ENCODE peak calls at places on chromosomes 4 and X, in eight cellular contexts. O is midbrain; C is mesothelial cell of epicardium; X is stimulated activated CD4-positive, alpha-beta T cell treated with anti-CD3 and anti-CD28 coated beads, TNF-alpha, amount 100 ng/mL, for 48 hours; P is fibroblast of gingiva; J is naive thymus-derived CD4-positive, alpha-beta T cell; L is T follicular helper cell; F is transverse colon. M is an unnamed sample.

GRCh38 chr4:6494431-6495295 is 22.2 kb upstream of the PPP2R2C start:
- DNase-seq in P (no peak), J (no peak), C (no peak), F (no peak), X (no peak), O (no peak), L (no peak), M (no peak)

GRCh38 chr4:146791439-146791838 is 152.7 kb downstream of the POU4F2 start:
- DNase-seq in J (no peak), F (no peak), P (no peak), C (no peak), O (no peak), X (no peak), L (no peak), M (no peak)

GRCh38 chr4:140099993-140100392 is 54.0 kb downstream of the MAML3 start:
- DNase-seq in P (no peak), C (no peak), L (no peak), X (no peak), F (peak), J (no peak), O (no peak), M (no peak)

GRCh38 chrX:154046262-154046771 is 26.6 kb upstream of the IRAK1 start:
- DNase-seq in P (peak), F (no peak), X (no peak), J (no peak), L (no peak), O (no peak), C (no peak), M (no peak)

GRCh38 chr4:23759066-23759465 is 130.8 kb downstream of the PPARGC1A start:
- DNase-seq in O (no peak), L (no peak), C (no peak), X (no peak), P (no peak), F (no peak), J (no peak), M (no peak)

GRCh38 chr4:169080970-169081369 is 70.9 kb upstream of the CBR4 start:
- DNase-seq in J (no peak), L (no peak), F (no peak), O (peak), X (no peak), C (no peak), P (peak), M (no peak)

GRCh38 chrX:97747346-97747745 is 863.6 kb downstream of the RPA4 start:
- DNase-seq in L (no peak), C (no peak), O (no peak), X (no peak), F (no peak), J (no peak), P (no peak), M (no peak)

GRCh38 chr4:123835852-123836251 is 439.3 kb downstream of the SPRY1 start:
- DNase-seq in O (no peak), J (no peak), F (no peak), P (no peak), C (no peak), X (no peak), L (no peak), M (no peak)

GRCh38 chr4:168480991-168481588 is 798 bp upstream of the DDX60L start:
- DNase-seq in J (peak), O (peak), F (peak), L (peak), C (no peak), P (peak), X (no peak), M (no peak)

GRCh38 chr4:25020240-25020639 is 10.5 kb downstream of the LGI2 start:
- DNase-seq in F (no peak), X (no peak), J (no peak), P (peak), L (no peak), C (no peak), O (no peak), M (no peak)

GRCh38 chr4:139188648-139189416 is 11.8 kb upstream of the ELF2 start:
- DNase-seq in P (no peak), C (no peak), X (no peak), O (no peak), J (no peak), L (no peak), F (no peak), M (no peak)

GRCh38 chr4:58192217-58192616 is 1082.0 kb upstream of the IGFBP7 start:
- DNase-seq in X (no peak), O (no peak), P (no peak), L (no peak), J (no peak), C (no peak), F (no peak), M (no peak)

M was measured in GM18507.